ENCODE peak calls at places on chromosomes 12 and 14, in five cellular contexts. One of them, this sample, is unnamed.

GRCh38 chr14:98494582-98494981 is 777.4 kb downstream of the BCL11B start:
- DNase-seq in GM12878: no peak
- DNase-seq in HepG2: no peak
- DNase-seq in K562: no peak
- DNase-seq in H1: no peak
- DNase-seq in this sample: no peak

GRCh38 chr12:43653917-43654316 is 101.9 kb upstream of the ADAMTS20 start:
- DNase-seq in HepG2: no peak
- DNase-seq in H1: no peak
- DNase-seq in K562: no peak
- DNase-seq in GM12878: no peak
- DNase-seq in this sample: no peak

GRCh38 chr14:38250316-38250715 is 5.6 kb downstream of the CLEC14A start:
- DNase-seq in K562: no peak
- DNase-seq in HepG2: no peak
- DNase-seq in GM12878: no peak
- DNase-seq in H1: no peak
- DNase-seq in this sample: no peak

GRCh38 chr12:56684745-56685369 is 3.2 kb downstream of the PTGES3 start:
- DNase-seq in H1: no peak
- DNase-seq in HepG2: no peak
- DNase-seq in GM12878: no peak
- DNase-seq in K562: no peak
- DNase-seq in this sample: no peak

GRCh38 chr14:101954501-101954900 is 9.9 kb upstream of the DYNC1H1 start:
- DNase-seq in H1: no peak
- DNase-seq in K562: no peak
- DNase-seq in HepG2: no peak
- DNase-seq in GM12878: no peak
- DNase-seq in this sample: no peak

GRCh38 chr12:90163975-90164374 is 455.3 kb upstream of the ATP2B1 start:
- DNase-seq in HepG2: no peak
- DNase-seq in H1: no peak
- DNase-seq in GM12878: no peak
- DNase-seq in K562: no peak
- DNase-seq in this sample: peak

GRCh38 chr14:97524579-97525319 is 727.6 kb downstream of the VRK1 start:
- DNase-seq in HepG2: no peak
- DNase-seq in GM12878: no peak
- DNase-seq in H1: no peak
- DNase-seq in K562: no peak
- DNase-seq in this sample: no peak

GRCh38 chr14:21902561-21903199 is 229.1 kb upstream of the OR4E1 start:
- DNase-seq in K562: no peak
- DNase-seq in GM12878: no peak
- DNase-seq in HepG2: no peak
- DNase-seq in H1: peak
- DNase-seq in this sample: no peak

GRCh38 chr14:21098134-21098891 is at the start of gene ZNF219:
- DNase-seq in HepG2: peak
- DNase-seq in GM12878: no peak
- DNase-seq in H1: peak
- DNase-seq in K562: peak
- DNase-seq in this sample: peak

GRCh38 chr12:99627459-99627858 is 20.1 kb upstream of the GARIN6 start:
- DNase-seq in HepG2: no peak
- DNase-seq in K562: no peak
- DNase-seq in GM12878: no peak
- DNase-seq in H1: no peak
- DNase-seq in this sample: no peak

GRCh38 chr14:55713496-55713895 is 133.5 kb downstream of the KTN1 start:
- DNase-seq in H1: no peak
- DNase-seq in HepG2: no peak
- DNase-seq in K562: no peak
- DNase-seq in GM12878: no peak
- DNase-seq in this sample: no peak

GRCh38 chr14:31059152-31059924 is 33.2 kb upstream of the STRN3 start:
- DNase-seq in HepG2: peak
- DNase-seq in H1: no peak
- DNase-seq in GM12878: no peak
- DNase-seq in K562: peak
- DNase-seq in this sample: peak

GRCh38 chr12:3199551-3200031 is 122.4 kb downstream of the TSPAN9 start:
- DNase-seq in GM12878: no peak
- DNase-seq in H1: peak
- DNase-seq in HepG2: no peak
- DNase-seq in K562: no peak
- DNase-seq in this sample: peak

GRCh38 chr12:94855853-94856252 is 147.6 kb downstream of the NDUFA12 start:
- DNase-seq in HepG2: no peak
- DNase-seq in GM12878: no peak
- DNase-seq in K562: no peak
- DNase-seq in H1: no peak
- DNase-seq in this sample: no peak

GRCh38 chr14:77014004-77014604 is 14.4 kb downstream of the IRF2BPL start:
- DNase-seq in HepG2: peak
- DNase-seq in H1: no peak
- DNase-seq in K562: no peak
- DNase-seq in GM12878: no peak
- DNase-seq in this sample: peak

GRCh38 chr14:94770251-94770749 is 387 bp upstream of the GSC start:
- DNase-seq in H1: peak
- DNase-seq in GM12878: no peak
- DNase-seq in HepG2: no peak
- DNase-seq in K562: no peak
- DNase-seq in this sample: peak

GRCh38 chr14:104202259-104203070 is 64.1 kb downstream of the KIF26A start:
- DNase-seq in K562: no peak
- DNase-seq in H1: no peak
- DNase-seq in GM12878: no peak
- DNase-seq in HepG2: no peak
- DNase-seq in this sample: no peak

GRCh38 chr14:34640826-34641225 is 10.9 kb upstream of the SNX6 start:
- DNase-seq in HepG2: no peak
- DNase-seq in GM12878: no peak
- DNase-seq in K562: no peak
- DNase-seq in H1: no peak
- DNase-seq in this sample: no peak

GRCh38 chr12:16349132-16349463 is 1.7 kb downstream of the MGST1 start:
- DNase-seq in K562: peak
- DNase-seq in H1: no peak
- DNase-seq in HepG2: peak
- DNase-seq in GM12878: no peak
- DNase-seq in this sample: peak

GRCh38 chr12:34395056-34396005 is 373.0 kb downstream of the ALG10 start:
- DNase-seq in K562: peak
- DNase-seq in GM12878: no peak
- DNase-seq in H1: peak
- DNase-seq in HepG2: no peak
- DNase-seq in this sample: no peak

GRCh38 chr12:90695415-90695814 is 259.6 kb downstream of the CCER1 start:
- DNase-seq in GM12878: no peak
- DNase-seq in K562: no peak
- DNase-seq in H1: no peak
- DNase-seq in HepG2: no peak
- DNase-seq in this sample: no peak

GRCh38 chr12:23055004-23055403 is 430.0 kb downstream of the ETNK1 start:
- DNase-seq in GM12878: no peak
- DNase-seq in H1: peak
- DNase-seq in HepG2: peak
- DNase-seq in K562: peak
- DNase-seq in this sample: peak

GRCh38 chr14:68789002-68789797 is 3.7 kb downstream of the ZFP36L1 start:
- DNase-seq in K562: peak
- DNase-seq in HepG2: peak
- DNase-seq in GM12878: no peak
- DNase-seq in H1: peak
- DNase-seq in this sample: peak

GRCh38 chr14:42214981-42215491 is 608.4 kb downstream of the LRFN5 start:
- DNase-seq in HepG2: no peak
- DNase-seq in H1: no peak
- DNase-seq in GM12878: no peak
- DNase-seq in K562: no peak
- DNase-seq in this sample: no peak

GRCh38 chr12:49348781-49349180 is 2.1 kb downstream of the DNAJC22 start:
- DNase-seq in HepG2: no peak
- DNase-seq in K562: no peak
- DNase-seq in GM12878: no peak
- DNase-seq in H1: no peak
- DNase-seq in this sample: no peak

GRCh38 chr12:49345048-49345839 is 1.4 kb upstream of the DNAJC22 start:
- DNase-seq in HepG2: no peak
- DNase-seq in K562: no peak
- DNase-seq in GM12878: no peak
- DNase-seq in H1: peak
- DNase-seq in this sample: peak

GRCh38 chr12:49345840-49346658 is 639 bp upstream of the DNAJC22 start:
- DNase-seq in H1: peak
- DNase-seq in HepG2: no peak
- DNase-seq in K562: peak
- DNase-seq in GM12878: no peak
- DNase-seq in this sample: peak

GRCh38 chr12:49347307-49348237 is 884 bp downstream of the DNAJC22 start:
- DNase-seq in GM12878: no peak
- DNase-seq in HepG2: peak
- DNase-seq in H1: peak
- DNase-seq in K562: peak
- DNase-seq in this sample: peak

DNA sequence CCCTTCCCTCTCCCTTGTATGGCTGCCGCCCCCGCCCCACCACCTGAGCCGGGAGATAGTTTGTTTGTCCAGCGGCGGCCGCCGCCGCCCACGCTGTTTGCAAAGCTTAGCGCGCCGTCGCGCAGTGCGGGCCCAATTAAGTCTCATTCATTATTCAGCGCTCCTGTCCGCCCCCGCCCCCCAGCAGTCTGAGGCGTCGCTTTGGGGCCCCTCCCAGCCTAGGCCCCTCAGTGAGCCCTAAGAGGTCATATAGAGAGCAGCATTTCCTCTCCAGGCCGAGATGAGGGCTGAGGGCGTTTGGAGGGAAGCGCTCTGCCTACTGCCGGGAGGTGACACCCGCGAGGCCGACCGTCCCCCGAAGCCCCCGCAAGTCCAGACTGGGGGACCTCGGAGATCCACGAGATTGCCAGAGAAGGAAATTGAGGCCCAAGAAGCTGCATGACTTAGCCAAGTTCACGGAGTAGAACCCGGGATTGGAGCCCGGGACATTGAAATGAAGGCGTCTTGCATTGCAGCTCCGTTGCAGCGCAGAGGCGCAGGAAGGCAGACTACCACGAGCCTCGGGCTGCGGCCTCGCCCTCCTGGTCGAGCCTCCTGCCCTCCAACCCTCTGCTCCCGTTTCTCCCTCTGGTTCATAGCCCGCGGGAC is at the start of gene DNAJC22:
- DNase-seq in H1: peak
- DNase-seq in GM12878: no peak
- DNase-seq in K562: peak
- DNase-seq in HepG2: no peak
- DNase-seq in this sample: peak
- H3K4me3 ChIP-seq in H1: peak
- H3K4me3 ChIP-seq in GM12878: peak
- H3K4me3 ChIP-seq in K562: peak
- H3K4me3 ChIP-seq in HepG2: peak
- H3K4me3 ChIP-seq in this sample: peak

GRCh38 chr12:59079029-59079428 is 158.7 kb upstream of the LRIG3 start:
- DNase-seq in HepG2: no peak
- DNase-seq in K562: no peak
- DNase-seq in GM12878: no peak
- DNase-seq in H1: no peak
- DNase-seq in this sample: no peak
- TF ChIP-seq CREB1 in HepG2: no peak
- TF ChIP-seq CREB1 in K562: no peak
- TF ChIP-seq CREB1 in GM12878: no peak
- TF ChIP-seq CREB1 in H1: no peak
- TF ChIP-seq CREB1 in this sample: no peak

DNA sequence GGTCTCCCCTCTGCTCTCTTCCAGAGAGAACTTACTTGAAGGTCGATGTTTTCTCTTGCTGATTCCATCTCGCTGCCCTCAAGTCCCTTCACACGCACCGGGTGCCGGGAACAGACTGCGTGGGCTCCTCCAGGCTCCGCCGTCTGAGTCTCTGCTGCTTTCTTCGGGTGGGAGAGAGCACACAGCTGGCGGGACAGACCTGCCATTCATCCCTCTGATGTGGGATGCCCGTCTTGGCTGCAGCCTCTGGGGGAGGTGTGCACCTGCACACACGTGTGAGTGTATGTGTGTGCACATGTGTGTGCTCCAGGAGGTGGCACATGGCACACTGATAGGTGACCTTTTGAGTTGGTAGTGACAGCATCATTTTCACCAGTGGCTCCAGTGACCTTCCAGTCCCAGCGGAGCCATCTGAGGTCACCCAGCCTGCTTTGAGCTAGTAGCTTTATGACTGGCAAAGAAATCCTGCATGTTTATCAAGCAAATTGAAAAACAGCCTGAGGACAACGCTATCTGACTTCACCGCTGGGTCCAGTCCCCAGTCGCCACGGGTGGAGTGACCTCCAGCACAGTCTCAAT is at the start of gene NINJ2:
- DNase-seq in K562: no peak
- DNase-seq in H1: no peak
- DNase-seq in GM12878: no peak
- DNase-seq in HepG2: no peak
- DNase-seq in this sample: no peak
- H3K4me3 ChIP-seq in K562: no peak
- H3K4me3 ChIP-seq in H1: no peak
- H3K4me3 ChIP-seq in GM12878: no peak
- H3K4me3 ChIP-seq in HepG2: no peak
- H3K4me3 ChIP-seq in this sample: no peak

GRCh38 chr12:124588018-124588634 is 20.7 kb upstream of the NCOR2 start:
- DNase-seq in K562: no peak
- DNase-seq in GM12878: no peak
- DNase-seq in HepG2: no peak
- DNase-seq in H1: no peak
- DNase-seq in this sample: no peak

GRCh38 chr12:124588689-124589318 is 21.4 kb upstream of the NCOR2 start:
- DNase-seq in K562: no peak
- DNase-seq in H1: no peak
- DNase-seq in GM12878: no peak
- DNase-seq in HepG2: no peak
- DNase-seq in this sample: no peak

GRCh38 chr12:124583854-124584253 is 16.4 kb upstream of the NCOR2 start:
- DNase-seq in H1: no peak
- DNase-seq in GM12878: no peak
- DNase-seq in K562: peak
- DNase-seq in HepG2: peak
- DNase-seq in this sample: no peak

GRCh38 chr12:124590447-124590846 is 23.0 kb upstream of the NCOR2 start:
- DNase-seq in HepG2: no peak
- DNase-seq in H1: no peak
- DNase-seq in K562: no peak
- DNase-seq in GM12878: no peak
- DNase-seq in this sample: no peak

DNA sequence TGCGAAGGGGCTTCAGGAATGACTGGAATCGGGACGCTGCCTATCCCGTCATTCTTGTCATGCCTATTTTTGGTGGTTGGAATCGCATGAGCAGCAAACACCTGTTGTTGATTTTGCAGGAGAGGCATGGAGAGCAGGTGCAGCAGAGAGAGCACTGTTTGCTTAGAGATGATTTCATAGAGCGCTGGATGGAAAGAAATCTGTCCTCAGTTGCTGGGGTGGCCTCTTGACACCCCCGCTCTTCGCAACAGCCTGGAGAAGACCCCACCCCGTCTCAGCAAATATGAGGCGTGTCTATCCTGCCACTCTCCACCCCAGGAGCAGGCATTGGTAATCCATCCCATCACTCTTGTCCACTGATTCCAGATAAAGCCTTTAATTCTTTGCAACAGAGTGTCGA is 19.3 kb upstream of the NCOR2 start:
- DNase-seq in GM12878: no peak
- DNase-seq in H1: no peak
- DNase-seq in HepG2: no peak
- DNase-seq in K562: no peak
- DNase-seq in this sample: no peak
- TF ChIP-seq CREB1 in GM12878: no peak
- TF ChIP-seq CREB1 in H1: no peak
- TF ChIP-seq CREB1 in HepG2: no peak
- TF ChIP-seq CREB1 in K562: no peak
- TF ChIP-seq CREB1 in this sample: no peak